ENCODE peak calls at places on chromosomes 2 and 18, in eight cellular contexts. One of them, this sample, is unnamed.

GRCh38 chr18:47772374-47773248 is 157.8 kb downstream of the SMAD2 start:
- DNase-seq in HFF-Myc: no peak
- DNase-seq in activated CD8-positive, alpha-beta T cell treated with anti-CD3 and anti-CD28 coated beads for 36 hours: peak
- DNase-seq in pancreas: peak
- DNase-seq in HFFc6: peak
- DNase-seq in progenitor cell of endocrine pancreas: peak
- DNase-seq in GM12865: peak
- DNase-seq in fibroblast of the aortic adventitia: peak
- DNase-seq in this sample: no peak

GRCh38 chr2:204468689-204469429 is 76.4 kb upstream of the PARD3B start:
- DNase-seq in pancreas: no peak
- DNase-seq in activated CD8-positive, alpha-beta T cell treated with anti-CD3 and anti-CD28 coated beads for 36 hours: no peak
- DNase-seq in HFF-Myc: peak
- DNase-seq in GM12865: no peak
- DNase-seq in progenitor cell of endocrine pancreas: no peak
- DNase-seq in HFFc6: peak
- DNase-seq in fibroblast of the aortic adventitia: peak
- DNase-seq in this sample: no peak

GRCh38 chr2:239158641-239159475 is 242.0 kb downstream of the HDAC4 start:
- DNase-seq in GM12865: no peak
- DNase-seq in activated CD8-positive, alpha-beta T cell treated with anti-CD3 and anti-CD28 coated beads for 36 hours: no peak
- DNase-seq in fibroblast of the aortic adventitia: no peak
- DNase-seq in HFFc6: no peak
- DNase-seq in progenitor cell of endocrine pancreas: no peak
- DNase-seq in HFF-Myc: no peak
- DNase-seq in pancreas: peak
- DNase-seq in this sample: peak

GRCh38 chr2:222174450-222174849 is 124.3 kb downstream of the PAX3 start:
- DNase-seq in HFF-Myc: no peak
- DNase-seq in activated CD8-positive, alpha-beta T cell treated with anti-CD3 and anti-CD28 coated beads for 36 hours: no peak
- DNase-seq in fibroblast of the aortic adventitia: no peak
- DNase-seq in progenitor cell of endocrine pancreas: no peak
- DNase-seq in HFFc6: no peak
- DNase-seq in pancreas: no peak
- DNase-seq in GM12865: no peak
- DNase-seq in this sample: no peak

GRCh38 chr2:117019357-117019756 is 795.1 kb upstream of the DDX18 start:
- DNase-seq in activated CD8-positive, alpha-beta T cell treated with anti-CD3 and anti-CD28 coated beads for 36 hours: no peak
- DNase-seq in HFFc6: no peak
- DNase-seq in progenitor cell of endocrine pancreas: no peak
- DNase-seq in fibroblast of the aortic adventitia: no peak
- DNase-seq in pancreas: no peak
- DNase-seq in HFF-Myc: no peak
- DNase-seq in GM12865: no peak
- DNase-seq in this sample: no peak

GRCh38 chr18:13481820-13482640 is 244.3 kb downstream of the FAM210A start:
- DNase-seq in HFF-Myc: no peak
- DNase-seq in progenitor cell of endocrine pancreas: no peak
- DNase-seq in HFFc6: no peak
- DNase-seq in activated CD8-positive, alpha-beta T cell treated with anti-CD3 and anti-CD28 coated beads for 36 hours: no peak
- DNase-seq in GM12865: peak
- DNase-seq in pancreas: no peak
- DNase-seq in fibroblast of the aortic adventitia: no peak
- DNase-seq in this sample: no peak

GRCh38 chr2:136068828-136069227 is 49.1 kb downstream of the CXCR4 start:
- DNase-seq in GM12865: peak
- DNase-seq in progenitor cell of endocrine pancreas: no peak
- DNase-seq in pancreas: no peak
- DNase-seq in HFF-Myc: no peak
- DNase-seq in activated CD8-positive, alpha-beta T cell treated with anti-CD3 and anti-CD28 coated beads for 36 hours: no peak
- DNase-seq in HFFc6: no peak
- DNase-seq in fibroblast of the aortic adventitia: no peak
- DNase-seq in this sample: no peak

GRCh38 chr2:108877506-108877905 is 90.9 kb downstream of the CCDC138 start:
- DNase-seq in activated CD8-positive, alpha-beta T cell treated with anti-CD3 and anti-CD28 coated beads for 36 hours: no peak
- DNase-seq in HFFc6: no peak
- DNase-seq in HFF-Myc: no peak
- DNase-seq in pancreas: no peak
- DNase-seq in GM12865: no peak
- DNase-seq in fibroblast of the aortic adventitia: no peak
- DNase-seq in progenitor cell of endocrine pancreas: no peak
- DNase-seq in this sample: no peak

GRCh38 chr2:65974067-65974723 is 460.7 kb upstream of the MEIS1 start:
- DNase-seq in HFF-Myc: no peak
- DNase-seq in HFFc6: no peak
- DNase-seq in fibroblast of the aortic adventitia: no peak
- DNase-seq in GM12865: peak
- DNase-seq in progenitor cell of endocrine pancreas: no peak
- DNase-seq in activated CD8-positive, alpha-beta T cell treated with anti-CD3 and anti-CD28 coated beads for 36 hours: no peak
- DNase-seq in pancreas: no peak
- DNase-seq in this sample: no peak

GRCh38 chr2:47211497-47212011 is 56.4 kb upstream of the STPG4 start:
- DNase-seq in HFFc6: no peak
- DNase-seq in pancreas: no peak
- DNase-seq in activated CD8-positive, alpha-beta T cell treated with anti-CD3 and anti-CD28 coated beads for 36 hours: no peak
- DNase-seq in fibroblast of the aortic adventitia: no peak
- DNase-seq in HFF-Myc: no peak
- DNase-seq in GM12865: no peak
- DNase-seq in progenitor cell of endocrine pancreas: no peak
- DNase-seq in this sample: no peak

GRCh38 chr18:13270279-13270911 is 51.8 kb downstream of the LDLRAD4 start:
- DNase-seq in HFFc6: no peak
- DNase-seq in progenitor cell of endocrine pancreas: no peak
- DNase-seq in GM12865: no peak
- DNase-seq in HFF-Myc: no peak
- DNase-seq in activated CD8-positive, alpha-beta T cell treated with anti-CD3 and anti-CD28 coated beads for 36 hours: no peak
- DNase-seq in pancreas: no peak
- DNase-seq in fibroblast of the aortic adventitia: no peak
- DNase-seq in this sample: no peak

GRCh38 chr2:120175000-120175581 is 48.1 kb downstream of the TMEM185B start:
- DNase-seq in HFF-Myc: peak
- DNase-seq in GM12865: peak
- DNase-seq in activated CD8-positive, alpha-beta T cell treated with anti-CD3 and anti-CD28 coated beads for 36 hours: no peak
- DNase-seq in pancreas: no peak
- DNase-seq in progenitor cell of endocrine pancreas: no peak
- DNase-seq in fibroblast of the aortic adventitia: peak
- DNase-seq in HFFc6: peak
- DNase-seq in this sample: no peak

GRCh38 chr2:9306910-9307309 is 100.3 kb downstream of the ASAP2 start:
- DNase-seq in HFF-Myc: no peak
- DNase-seq in HFFc6: no peak
- DNase-seq in progenitor cell of endocrine pancreas: no peak
- DNase-seq in pancreas: no peak
- DNase-seq in activated CD8-positive, alpha-beta T cell treated with anti-CD3 and anti-CD28 coated beads for 36 hours: no peak
- DNase-seq in fibroblast of the aortic adventitia: no peak
- DNase-seq in GM12865: peak
- DNase-seq in this sample: no peak

GRCh38 chr18:37465922-37466321 is 99.7 kb downstream of the CELF4 start:
- DNase-seq in pancreas: no peak
- DNase-seq in fibroblast of the aortic adventitia: no peak
- DNase-seq in GM12865: no peak
- DNase-seq in HFF-Myc: no peak
- DNase-seq in HFFc6: no peak
- DNase-seq in progenitor cell of endocrine pancreas: no peak
- DNase-seq in activated CD8-positive, alpha-beta T cell treated with anti-CD3 and anti-CD28 coated beads for 36 hours: no peak
- DNase-seq in this sample: no peak

GRCh38 chr18:68847219-68847860 is 49.5 kb downstream of the CCDC102B start:
- DNase-seq in progenitor cell of endocrine pancreas: no peak
- DNase-seq in pancreas: no peak
- DNase-seq in activated CD8-positive, alpha-beta T cell treated with anti-CD3 and anti-CD28 coated beads for 36 hours: no peak
- DNase-seq in HFF-Myc: no peak
- DNase-seq in fibroblast of the aortic adventitia: peak
- DNase-seq in GM12865: peak
- DNase-seq in HFFc6: peak
- DNase-seq in this sample: no peak

GRCh38 chr18:48669180-48669675 is 130.4 kb downstream of the CTIF start:
- DNase-seq in HFF-Myc: no peak
- DNase-seq in activated CD8-positive, alpha-beta T cell treated with anti-CD3 and anti-CD28 coated beads for 36 hours: no peak
- DNase-seq in pancreas: no peak
- DNase-seq in GM12865: no peak
- DNase-seq in fibroblast of the aortic adventitia: no peak
- DNase-seq in progenitor cell of endocrine pancreas: no peak
- DNase-seq in HFFc6: no peak
- DNase-seq in this sample: no peak

GRCh38 chr2:61978522-61978921 is 73.0 kb downstream of the COMMD1 start:
- DNase-seq in HFFc6: no peak
- DNase-seq in pancreas: no peak
- DNase-seq in HFF-Myc: no peak
- DNase-seq in GM12865: peak
- DNase-seq in fibroblast of the aortic adventitia: no peak
- DNase-seq in progenitor cell of endocrine pancreas: no peak
- DNase-seq in activated CD8-positive, alpha-beta T cell treated with anti-CD3 and anti-CD28 coated beads for 36 hours: no peak
- DNase-seq in this sample: no peak

GRCh38 chr18:48589797-48590519 is 51.1 kb downstream of the CTIF start:
- DNase-seq in HFF-Myc: no peak
- DNase-seq in GM12865: no peak
- DNase-seq in progenitor cell of endocrine pancreas: no peak
- DNase-seq in HFFc6: no peak
- DNase-seq in pancreas: no peak
- DNase-seq in activated CD8-positive, alpha-beta T cell treated with anti-CD3 and anti-CD28 coated beads for 36 hours: no peak
- DNase-seq in fibroblast of the aortic adventitia: no peak
- DNase-seq in this sample: no peak

GRCh38 chr2:64963719-64964118 is 25.5 kb upstream of the SLC1A4 start:
- DNase-seq in HFFc6: no peak
- DNase-seq in HFF-Myc: no peak
- DNase-seq in activated CD8-positive, alpha-beta T cell treated with anti-CD3 and anti-CD28 coated beads for 36 hours: no peak
- DNase-seq in fibroblast of the aortic adventitia: no peak
- DNase-seq in pancreas: no peak
- DNase-seq in progenitor cell of endocrine pancreas: no peak
- DNase-seq in GM12865: no peak
- DNase-seq in this sample: no peak
- TF ChIP-seq CTCF in HFFc6: no peak
- TF ChIP-seq CTCF in HFF-Myc: no peak
- TF ChIP-seq CTCF in activated CD8-positive, alpha-beta T cell treated with anti-CD3 and anti-CD28 coated beads for 36 hours: no peak
- TF ChIP-seq CTCF in fibroblast of the aortic adventitia: no peak
- TF ChIP-seq CTCF in pancreas: no peak
- TF ChIP-seq CTCF in progenitor cell of endocrine pancreas: no peak
- TF ChIP-seq CTCF in GM12865: no peak
- TF ChIP-seq CTCF in this sample: no peak

DNA sequence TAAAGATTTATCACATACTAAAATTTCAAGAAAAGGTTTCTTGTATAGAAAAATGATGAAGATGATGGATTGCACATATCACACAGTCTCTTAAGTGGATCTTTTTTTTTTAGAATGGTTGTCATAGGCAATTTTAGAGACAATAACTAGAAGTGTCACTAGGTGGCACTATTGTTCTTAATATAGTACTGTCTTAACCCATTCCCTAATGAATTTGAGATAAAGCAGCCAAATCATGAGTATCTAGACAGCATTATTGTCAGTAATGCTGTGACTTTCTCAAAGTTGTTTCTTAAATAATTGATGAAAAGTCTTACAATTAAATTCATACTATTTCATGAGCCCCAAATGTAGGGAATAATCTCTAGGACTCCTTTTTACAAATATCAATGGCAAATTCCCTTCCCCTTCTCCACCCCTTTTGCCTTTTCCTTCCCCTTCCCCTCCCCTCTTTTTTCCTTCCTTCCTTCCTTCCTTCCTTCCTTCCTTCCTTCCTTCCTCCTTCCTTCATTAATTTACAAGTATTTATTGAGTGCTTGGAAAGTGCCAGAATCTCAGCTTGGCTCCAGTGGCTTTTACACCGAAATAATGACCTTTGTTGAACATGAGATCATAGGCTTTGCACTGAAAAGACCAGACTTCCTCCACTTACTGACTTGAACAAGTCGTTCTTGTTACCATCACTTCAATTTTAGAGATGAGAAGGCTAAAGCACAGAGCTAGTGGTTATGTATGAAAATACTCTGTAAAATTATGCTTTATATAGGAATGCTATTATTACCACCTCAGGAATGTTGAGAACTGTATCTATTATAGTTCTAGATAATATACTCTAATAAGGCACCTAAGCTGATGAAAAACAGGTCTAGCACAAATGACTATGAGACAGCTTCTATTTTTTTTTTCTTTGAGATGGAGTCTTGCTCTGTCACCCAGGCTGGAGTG is 19.8 kb downstream of the MYL12B start:
- DNase-seq in HFF-Myc: peak
- DNase-seq in GM12865: peak
- DNase-seq in progenitor cell of endocrine pancreas: no peak
- DNase-seq in pancreas: no peak
- DNase-seq in activated CD8-positive, alpha-beta T cell treated with anti-CD3 and anti-CD28 coated beads for 36 hours: no peak
- DNase-seq in fibroblast of the aortic adventitia: peak
- DNase-seq in HFFc6: peak
- DNase-seq in this sample: no peak
- TF ChIP-seq CTCF in HFF-Myc: peak
- TF ChIP-seq CTCF in GM12865: peak
- TF ChIP-seq CTCF in progenitor cell of endocrine pancreas: peak
- TF ChIP-seq CTCF in pancreas: peak
- TF ChIP-seq CTCF in activated CD8-positive, alpha-beta T cell treated with anti-CD3 and anti-CD28 coated beads for 36 hours: peak
- TF ChIP-seq CTCF in fibroblast of the aortic adventitia: peak
- TF ChIP-seq CTCF in HFFc6: peak
- TF ChIP-seq CTCF in this sample: peak

GRCh38 chr2:14633031-14633430 is 514 bp downstream of the LRATD1 start:
- DNase-seq in pancreas: peak
- DNase-seq in HFFc6: no peak
- DNase-seq in HFF-Myc: no peak
- DNase-seq in GM12865: no peak
- DNase-seq in fibroblast of the aortic adventitia: no peak
- DNase-seq in activated CD8-positive, alpha-beta T cell treated with anti-CD3 and anti-CD28 coated beads for 36 hours: no peak
- DNase-seq in progenitor cell of endocrine pancreas: no peak
- DNase-seq in this sample: no peak

GRCh38 chr2:14633451-14634211 is 1.1 kb downstream of the LRATD1 start:
- DNase-seq in HFFc6: no peak
- DNase-seq in HFF-Myc: no peak
- DNase-seq in GM12865: no peak
- DNase-seq in progenitor cell of endocrine pancreas: peak
- DNase-seq in fibroblast of the aortic adventitia: no peak
- DNase-seq in activated CD8-positive, alpha-beta T cell treated with anti-CD3 and anti-CD28 coated beads for 36 hours: no peak
- DNase-seq in pancreas: peak
- DNase-seq in this sample: peak

GRCh38 chr2:14632133-14632936 is at the start of gene LRATD1:
- DNase-seq in activated CD8-positive, alpha-beta T cell treated with anti-CD3 and anti-CD28 coated beads for 36 hours: no peak
- DNase-seq in HFF-Myc: no peak
- DNase-seq in fibroblast of the aortic adventitia: peak
- DNase-seq in progenitor cell of endocrine pancreas: peak
- DNase-seq in HFFc6: peak
- DNase-seq in pancreas: peak
- DNase-seq in GM12865: no peak
- DNase-seq in this sample: peak

GRCh38 chr2:14634885-14635871 is 2.7 kb downstream of the LRATD1 start:
- DNase-seq in fibroblast of the aortic adventitia: peak
- DNase-seq in activated CD8-positive, alpha-beta T cell treated with anti-CD3 and anti-CD28 coated beads for 36 hours: no peak
- DNase-seq in HFFc6: peak
- DNase-seq in HFF-Myc: no peak
- DNase-seq in GM12865: no peak
- DNase-seq in pancreas: peak
- DNase-seq in progenitor cell of endocrine pancreas: peak
- DNase-seq in this sample: peak

GRCh38 chr2:14634223-14634884 is 1.8 kb downstream of the LRATD1 start:
- DNase-seq in pancreas: peak
- DNase-seq in progenitor cell of endocrine pancreas: peak
- DNase-seq in HFF-Myc: no peak
- DNase-seq in fibroblast of the aortic adventitia: peak
- DNase-seq in HFFc6: no peak
- DNase-seq in activated CD8-positive, alpha-beta T cell treated with anti-CD3 and anti-CD28 coated beads for 36 hours: peak
- DNase-seq in GM12865: peak
- DNase-seq in this sample: peak
- TF ChIP-seq CTCF in pancreas: peak
- TF ChIP-seq CTCF in progenitor cell of endocrine pancreas: peak
- TF ChIP-seq CTCF in HFF-Myc: peak
- TF ChIP-seq CTCF in fibroblast of the aortic adventitia: peak
- TF ChIP-seq CTCF in HFFc6: peak
- TF ChIP-seq CTCF in activated CD8-positive, alpha-beta T cell treated with anti-CD3 and anti-CD28 coated beads for 36 hours: peak
- TF ChIP-seq CTCF in GM12865: peak
- TF ChIP-seq CTCF in this sample: peak

GRCh38 chr2:85413592-85414421 is 3.6 kb upstream of the CAPG start:
- DNase-seq in fibroblast of the aortic adventitia: peak
- DNase-seq in GM12865: no peak
- DNase-seq in HFFc6: peak
- DNase-seq in activated CD8-positive, alpha-beta T cell treated with anti-CD3 and anti-CD28 coated beads for 36 hours: peak
- DNase-seq in HFF-Myc: no peak
- DNase-seq in progenitor cell of endocrine pancreas: no peak
- DNase-seq in pancreas: no peak
- DNase-seq in this sample: no peak
- TF ChIP-seq CTCF in fibroblast of the aortic adventitia: no peak
- TF ChIP-seq CTCF in GM12865: no peak
- TF ChIP-seq CTCF in HFFc6: peak
- TF ChIP-seq CTCF in activated CD8-positive, alpha-beta T cell treated with anti-CD3 and anti-CD28 coated beads for 36 hours: no peak
- TF ChIP-seq CTCF in HFF-Myc: no peak
- TF ChIP-seq CTCF in progenitor cell of endocrine pancreas: peak
- TF ChIP-seq CTCF in pancreas: no peak
- TF ChIP-seq CTCF in this sample: peak

This sample was measured in type B pancreatic cell.